ENCODE peak calls at places on chromosome 22, in four cellular contexts. B is stimulated activated CD8-positive, alpha-beta memory T cell treated with anti-CD3 and anti-CD28 coated beads, Interleukin-15, amount 100 ng/mL, for 1 hour; G is HFFc6; Q is Calu3. N is an unnamed sample.

GRCh38 chr22:32665676-32666075 is 135.8 kb upstream of the TIMP3 start:
- DNase-seq in Q (no peak), G (no peak), B (no peak), N (no peak)

GRCh38 chr22:25419247-25420113 is 145.0 kb upstream of the GRK3 start:
- DNase-seq in G (no peak), B (no peak), Q (no peak), N (no peak)

GRCh38 chr22:33895444-33895843 is 24.8 kb downstream of the LARGE1 start:
- DNase-seq in G (no peak), B (no peak), Q (no peak), N (no peak)

GRCh38 chr22:43624144-43624998 is 187.7 kb downstream of the EFCAB6 start:
- DNase-seq in B (no peak), Q (no peak), G (no peak), N (no peak)

GRCh38 chr22:36374603-36375024 is 13.2 kb downstream of the MYH9 start:
- DNase-seq in G (peak), Q (peak), B (no peak), N (no peak)

GRCh38 chr22:42958937-42959336 is 56.0 kb downstream of the PACSIN2 start:
- DNase-seq in G (no peak), Q (no peak), B (no peak), N (no peak)

GRCh38 chr22:36467946-36468345 is 13.5 kb downstream of the TXN2 start:
- DNase-seq in G (peak), B (no peak), Q (peak), N (no peak)

GRCh38 chr22:41876675-41877074 is 38.2 kb downstream of the SHISA8 start:
- DNase-seq in G (no peak), Q (no peak), B (no peak), N (no peak)

GRCh38 chr22:19290400-19291217 is 910 bp downstream of the CLTCL1 start:
- DNase-seq in Q (no peak), B (no peak), G (no peak), N (no peak)

GRCh38 chr22:46971141-46971775 is 208.8 kb downstream of the TBC1D22A start:
- DNase-seq in G (no peak), B (no peak), Q (no peak), N (no peak)

GRCh38 chr22:29207231-29207550 is 1.5 kb downstream of the EMID1 start:
- DNase-seq in B (no peak), G (no peak), Q (no peak), N (no peak)

GRCh38 chr22:39690901-39691620 is 120.5 kb downstream of the CACNA1I start:
- DNase-seq in Q (no peak), B (no peak), G (no peak), N (no peak)

GRCh38 chr22:50010676-50011446 is 1.7 kb downstream of the IL17REL start:
- DNase-seq in G (no peak), B (peak), Q (no peak), N (peak)

GRCh38 chr22:49929553-49929979 is 11.1 kb downstream of the CRELD2 start:
- DNase-seq in Q (peak), B (peak), G (no peak), N (peak)

GRCh38 chr22:32823024-32823730 is 21.7 kb downstream of the TIMP3 start:
- DNase-seq in Q (peak), B (no peak), G (no peak), N (no peak)

GRCh38 chr22:20788627-20789344 is 14.9 kb downstream of the SERPIND1 start:
- DNase-seq in Q (no peak), G (no peak), B (no peak), N (no peak)

GRCh38 chr22:31488346-31488883 is 1.2 kb downstream of the EIF4ENIF1 start:
- DNase-seq in B (no peak), Q (no peak), G (no peak), N (no peak)

GRCh38 chr22:50129121-50129734 is 39.4 kb downstream of the MOV10L1 start:
- DNase-seq in B (no peak), Q (no peak), G (no peak), N (no peak)

GRCh38 chr22:46115388-46115678 is 35.0 kb upstream of the PPARA start:
- DNase-seq in Q (no peak), B (no peak), G (no peak), N (no peak)

GRCh38 chr22:36577019-36577418 is 48.1 kb upstream of the EIF3D start:
- DNase-seq in B (no peak), Q (no peak), G (peak), N (no peak)

GRCh38 chr22:26846645-26847044 is 189.3 kb downstream of the MIAT start:
- DNase-seq in B (no peak), Q (no peak), G (no peak), N (no peak)

GRCh38 chr22:23219787-23220484 is 39.6 kb downstream of the BCR start:
- DNase-seq in Q (peak), G (peak), B (no peak), N (no peak)

GRCh38 chr22:28799834-28800307 is 498 bp downstream of the XBP1 start:
- DNase-seq in B (no peak), G (peak), Q (peak), N (no peak)

GRCh38 chr22:29198240-29198639 is 7.5 kb upstream of the EMID1 start:
- DNase-seq in Q (no peak), G (no peak), B (no peak), N (no peak)

GRCh38 chr22:43539572-43540533 is 128.0 kb downstream of the MPPED1 start:
- DNase-seq in B (no peak), G (no peak), Q (no peak), N (no peak)

GRCh38 chr22:44225091-44225689 is 44.5 kb downstream of the PARVG start:
- DNase-seq in B (no peak), Q (no peak), G (no peak), N (no peak)

GRCh38 chr22:30667092-30667485 is 586 bp downstream of the DUSP18 start:
- DNase-seq in B (no peak), G (no peak), Q (no peak), N (no peak)

GRCh38 chr22:32706149-32706548 is 95.4 kb upstream of the TIMP3 start:
- DNase-seq in Q (no peak), B (no peak), G (peak), N (no peak)

GRCh38 chr22:20957691-20958440 is 9.2 kb upstream of the AIFM3 start:
- DNase-seq in G (no peak), B (no peak), Q (peak), N (no peak)

GRCh38 chr22:38353142-38353629 is 36.0 kb upstream of the CSNK1E start:
- DNase-seq in Q (peak), G (peak), B (peak), N (no peak)

GRCh38 chr22:19817561-19818263 is 37.0 kb downstream of the GNB1L start:
- DNase-seq in B (no peak), G (no peak), Q (no peak), N (no peak)

GRCh38 chr22:18970948-18971315 is 34.8 kb upstream of the PRODH start:
- DNase-seq in Q (no peak), B (no peak), G (no peak), N (no peak)

GRCh38 chr22:29060251-29060650 is 1.4 kb downstream of the C22orf31 start:
- DNase-seq in G (no peak), Q (no peak), B (no peak), N (no peak)

GRCh38 chr22:25478573-25478972 is 85.9 kb upstream of the GRK3 start:
- DNase-seq in Q (no peak), B (no peak), G (no peak), N (no peak)